ENCODE peak calls at places on chromosomes 13 and 19, in five cellular contexts. M is pulmonary artery endothelial cell, W is AG04450, X is Peyer's patch, I is left ventricle myocardium inferior. G is an unnamed sample.
A peak's percentile ranks its signal among the peaks of the same experiment; 100 is the strongest.

GRCh38 chr19:5959260-5960004 is 18.5 kb downstream of the RANBP3 start:
- DNase-seq in I (no peak), M (no peak), W (no peak), X (no peak), G (no peak)

GRCh38 chr13:113848431-113849260 is 15.2 kb downstream of the GAS6 start:
- DNase-seq in X (no peak), M (no peak), W (no peak), I (no peak), G (no peak)

GRCh38 chr13:33381906-33382305 is 96.4 kb upstream of the STARD13 start:
- DNase-seq in X (no peak), W (no peak), I (no peak), M (no peak), G (no peak)

GRCh38 chr13:94061316-94061715 is 418.2 kb downstream of the DCT start:
- DNase-seq in I (no peak), M (no peak), W (peak; percentile 13), X (no peak), G (no peak)

GRCh38 chr19:7603919-7604318 is 8.3 kb downstream of the CAMSAP3 start:
- DNase-seq in I (no peak), M (no peak), X (no peak), W (no peak), G (no peak)

GRCh38 chr19:14565298-14565679 is 6.6 kb downstream of the NDUFB7 start:
- DNase-seq in W (no peak), M (no peak), X (no peak), I (no peak), G (no peak)

GRCh38 chr19:17021793-17022590 is 4.6 kb downstream of the CPAMD8 start:
- DNase-seq in M (peak; percentile 48), I (no peak), W (no peak), X (no peak), G (no peak)

GRCh38 chr19:33227242-33227650 is 1.6 kb upstream of the SLC7A10 start:
- DNase-seq in X (no peak), W (no peak), M (no peak), I (no peak), G (no peak)

GRCh38 chr19:39684283-39684682 is 20.0 kb upstream of the LGALS14 start:
- DNase-seq in X (no peak), I (no peak), W (no peak), M (no peak), G (no peak)

GRCh38 chr19:5864725-5865486 is 5.4 kb downstream of the FUT5 start:
- DNase-seq in M (no peak), W (no peak), X (no peak), I (no peak), G (no peak)

GRCh38 chr19:18520848-18521691 is 800 bp downstream of the ELL start:
- DNase-seq in X (peak; percentile 71), M (no peak), W (no peak), I (peak; percentile 41), G (no peak)

GRCh38 chr19:1466018-1466460 is 13.0 kb downstream of the C19orf25 start:
- DNase-seq in I (no peak), W (no peak), M (no peak), X (no peak), G (no peak)

GRCh38 chr19:54335164-54335563 is 3.8 kb downstream of the LILRA4 start:
- DNase-seq in W (no peak), M (no peak), X (no peak), I (no peak), G (no peak)

GRCh38 chr19:50669319-50670101 is 20.3 kb downstream of the C19orf81 start:
- DNase-seq in M (no peak), X (no peak), I (no peak), W (no peak), G (no peak)

GRCh38 chr13:79990048-79990447 is 350.9 kb downstream of the SPRY2 start:
- DNase-seq in I (no peak), X (no peak), M (no peak), W (no peak), G (no peak)

GRCh38 chr19:722553-723101 is 13.9 kb downstream of the PALM start:
- DNase-seq in I (peak; percentile 65), X (no peak), W (no peak), M (no peak), G (no peak)

GRCh38 chr19:41753159-41753558 is 2.2 kb upstream of the CEACAM6 start:
- DNase-seq in X (peak; percentile 58), W (no peak), M (no peak), I (peak; percentile 35), G (no peak)

GRCh38 chr19:3945838-3946237 is 13.0 kb downstream of the NMRK2 start:
- DNase-seq in X (no peak), I (no peak), M (no peak), W (no peak), G (no peak)

GRCh38 chr13:93505104-93505952 is 278.7 kb downstream of the GPC6 start:
- DNase-seq in M (no peak), I (no peak), W (no peak), X (no peak), G (no peak)

GRCh38 chr19:1244693-1245451 is 3.3 kb downstream of the ATP5F1D start:
- DNase-seq in X (no peak), M (no peak), W (no peak), I (peak; percentile 87), G (no peak)

GRCh38 chr13:39038569-39038898 is 278 bp downstream of the NHLRC3 start:
- DNase-seq in X (peak; percentile 44), I (no peak), M (no peak), W (no peak), G (no peak)

GRCh38 chr19:44025217-44025936 is at the start of gene ZNF222:
- DNase-seq in W (peak; percentile 70), I (peak; percentile 80), M (peak; percentile 58), X (peak; percentile 87), G (peak; percentile 48)

GRCh38 chr19:54646331-54646841 is 16.1 kb downstream of the LILRB1 start:
- DNase-seq in W (no peak), M (no peak), I (no peak), X (no peak), G (no peak)

GRCh38 chr13:42377640-42378382 is 105.9 kb downstream of the AKAP11 start:
- DNase-seq in W (no peak), X (peak; percentile 53), I (no peak), M (no peak), G (no peak)

GRCh38 chr19:12676928-12677327 is 4.8 kb downstream of the DHPS start:
- DNase-seq in I (no peak), M (no peak), X (no peak), W (no peak), G (no peak)

GRCh38 chr19:10796653-10797052 is 39.4 kb downstream of the TMED1 start:
- DNase-seq in W (no peak), M (no peak), X (no peak), I (no peak), G (no peak)

GRCh38 chr19:55426042-55426441 is 17.1 kb downstream of the SHISA7 start:
- DNase-seq in X (no peak), M (no peak), W (no peak), I (no peak), G (no peak)

GRCh38 chr13:112061367-112062046 is 5.4 kb upstream of the SOX1 start:
- DNase-seq in W (no peak), I (no peak), M (no peak), X (no peak), G (no peak)

GRCh38 chr13:47252627-47253026 is 355.8 kb upstream of the HTR2A start:
- DNase-seq in I (no peak), M (no peak), X (no peak), W (no peak), G (no peak)

GRCh38 chr13:24638096-24638495 is 42.1 kb upstream of the ATP12A start:
- DNase-seq in I (no peak), X (no peak), W (no peak), M (no peak), G (no peak)

GRCh38 chr19:16330811-16331690 is 6.4 kb downstream of the KLF2 start:
- DNase-seq in I (no peak), W (no peak), X (no peak), M (no peak), G (no peak)

GRCh38 chr13:36530050-36530789 is 97.9 kb downstream of the CCNA1 start:
- DNase-seq in W (no peak), M (peak; percentile 26), I (no peak), X (no peak), G (no peak)